ENCODE peak calls at places on chromosomes 4 and X, in ten cellular contexts. F is stomach; G is AG09309; C is GM23248; L is gastrocnemius medialis; H is AG04450; D is BE2C; V is CD4-positive, CD25-positive, alpha-beta regulatory T cell; W is left lung; Y is cardiac fibroblast. I is an unnamed sample.

GRCh38 chr4:72118017-72118416 is 86.2 kb downstream of the NPFFR2 start:
- DNase-seq in F (no peak), W (no peak), D (no peak), H (no peak), L (no peak), C (no peak), Y (no peak), V (no peak), G (no peak), I (no peak)

GRCh38 chr4:98648602-98649001 is 9.8 kb downstream of the TSPAN5 start:
- DNase-seq in H (no peak), V (no peak), D (no peak), C (no peak), F (no peak), W (no peak), Y (peak), L (no peak), G (no peak), I (no peak)

GRCh38 chr4:6548201-6548881 is 26.6 kb upstream of the MAN2B2 start:
- DNase-seq in L (no peak), W (no peak), C (peak), Y (peak), H (no peak), D (peak), F (no peak), G (peak), V (no peak), I (peak)

GRCh38 chr4:73723029-73723428 is 17.3 kb upstream of the CXCL8 start:
- DNase-seq in W (no peak), G (no peak), F (no peak), L (no peak), Y (peak), H (no peak), V (no peak), D (no peak), C (no peak), I (no peak)

GRCh38 chr4:61630548-61630947 is 430.4 kb downstream of the ADGRL3 start:
- DNase-seq in G (no peak), L (no peak), W (no peak), H (no peak), V (no peak), F (no peak), Y (no peak), D (no peak), C (no peak), I (no peak)

GRCh38 chrX:94389044-94389443 is 715.0 kb downstream of the FAM133A start:
- DNase-seq in Y (no peak), C (no peak), V (no peak), F (no peak), D (no peak), W (no peak), H (no peak), G (no peak), L (no peak), I (no peak)

GRCh38 chr4:106421441-106422296 is 53.1 kb upstream of the GIMD1 start:
- DNase-seq in L (no peak), F (no peak), V (no peak), C (peak), H (no peak), W (no peak), Y (peak), D (no peak), G (no peak), I (no peak)

GRCh38 chr4:25702848-25703247 is 47.2 kb downstream of the SLC34A2 start:
- DNase-seq in V (no peak), H (no peak), F (no peak), L (no peak), C (peak), G (peak), W (no peak), D (no peak), Y (peak), I (no peak)

GRCh38 chrX:108511721-108512120 is 72.1 kb downstream of the COL4A5 start:
- DNase-seq in Y (peak), H (no peak), W (no peak), G (no peak), F (no peak), C (peak), V (no peak), L (no peak), D (no peak), I (no peak)

GRCh38 chr4:25727711-25728493 is 72.3 kb downstream of the SLC34A2 start:
- DNase-seq in Y (no peak), V (no peak), W (no peak), H (no peak), D (no peak), C (no peak), G (no peak), L (no peak), F (no peak), I (no peak)

GRCh38 chr4:48329193-48329592 is 12.1 kb upstream of the SLAIN2 start:
- DNase-seq in F (no peak), L (no peak), V (no peak), W (no peak), D (no peak), G (no peak), C (no peak), H (no peak), Y (no peak), I (no peak)

GRCh38 chr4:3388461-3389185 is 53.1 kb upstream of the HGFAC start:
- DNase-seq in D (no peak), C (peak), W (no peak), V (no peak), L (no peak), Y (peak), G (peak), H (peak), F (no peak), I (no peak)

GRCh38 chr4:187992971-187993370 is 2.6 kb upstream of the ZFP42 start:
- DNase-seq in G (no peak), F (no peak), V (no peak), D (no peak), H (no peak), Y (no peak), W (no peak), L (no peak), C (no peak), I (no peak)

GRCh38 chrX:81708506-81708905 is 506.6 kb downstream of the SH3BGRL start:
- DNase-seq in G (no peak), W (no peak), H (no peak), F (no peak), V (no peak), C (no peak), L (no peak), Y (peak), D (no peak), I (no peak)

GRCh38 chr4:39406763-39407583 is at the start of gene KLB:
- DNase-seq in G (no peak), Y (peak), W (no peak), D (no peak), V (no peak), H (no peak), F (no peak), C (peak), L (no peak), I (no peak)

GRCh38 chrX:102840871-102841705 is 96.0 kb upstream of the RAB40AL start:
- DNase-seq in G (no peak), W (no peak), Y (peak), H (no peak), L (no peak), D (no peak), V (no peak), C (peak), F (no peak), I (no peak)

GRCh38 chrX:24520472-24520871 is 55.4 kb downstream of the PDK3 start:
- DNase-seq in G (no peak), V (no peak), D (no peak), C (no peak), H (no peak), L (no peak), W (no peak), Y (no peak), F (no peak), I (no peak)

GRCh38 chr4:156672924-156673323 is 298.7 kb downstream of the PDGFC start:
- DNase-seq in C (peak), V (no peak), Y (peak), F (no peak), D (no peak), L (no peak), W (no peak), H (no peak), G (peak), I (no peak)

GRCh38 chrX:70398899-70399298 is 24.2 kb upstream of the GDPD2 start:
- DNase-seq in L (no peak), F (no peak), C (peak), D (no peak), W (no peak), G (no peak), V (peak), H (no peak), Y (peak), I (no peak)

GRCh38 chr4:10590896-10591295 is 93.7 kb downstream of the CLNK start:
- DNase-seq in F (no peak), D (no peak), H (no peak), V (no peak), Y (peak), L (no peak), W (no peak), C (peak), G (no peak), I (no peak)

GRCh38 chr4:7904108-7904516 is 35.5 kb downstream of the AFAP1 start:
- DNase-seq in W (no peak), L (no peak), V (no peak), D (no peak), C (peak), F (no peak), G (peak), Y (peak), H (peak), I (no peak)

GRCh38 chr4:55758570-55758969 is 61.0 kb upstream of the EXOC1L start:
- DNase-seq in H (no peak), Y (no peak), W (no peak), L (no peak), F (no peak), G (no peak), C (peak), V (no peak), D (no peak), I (no peak)

GRCh38 chr4:8472689-8473197 is 32.2 kb downstream of the TRMT44 start:
- DNase-seq in F (no peak), C (peak), Y (peak), V (no peak), H (peak), G (peak), D (no peak), W (no peak), L (no peak), I (peak)

DNA sequence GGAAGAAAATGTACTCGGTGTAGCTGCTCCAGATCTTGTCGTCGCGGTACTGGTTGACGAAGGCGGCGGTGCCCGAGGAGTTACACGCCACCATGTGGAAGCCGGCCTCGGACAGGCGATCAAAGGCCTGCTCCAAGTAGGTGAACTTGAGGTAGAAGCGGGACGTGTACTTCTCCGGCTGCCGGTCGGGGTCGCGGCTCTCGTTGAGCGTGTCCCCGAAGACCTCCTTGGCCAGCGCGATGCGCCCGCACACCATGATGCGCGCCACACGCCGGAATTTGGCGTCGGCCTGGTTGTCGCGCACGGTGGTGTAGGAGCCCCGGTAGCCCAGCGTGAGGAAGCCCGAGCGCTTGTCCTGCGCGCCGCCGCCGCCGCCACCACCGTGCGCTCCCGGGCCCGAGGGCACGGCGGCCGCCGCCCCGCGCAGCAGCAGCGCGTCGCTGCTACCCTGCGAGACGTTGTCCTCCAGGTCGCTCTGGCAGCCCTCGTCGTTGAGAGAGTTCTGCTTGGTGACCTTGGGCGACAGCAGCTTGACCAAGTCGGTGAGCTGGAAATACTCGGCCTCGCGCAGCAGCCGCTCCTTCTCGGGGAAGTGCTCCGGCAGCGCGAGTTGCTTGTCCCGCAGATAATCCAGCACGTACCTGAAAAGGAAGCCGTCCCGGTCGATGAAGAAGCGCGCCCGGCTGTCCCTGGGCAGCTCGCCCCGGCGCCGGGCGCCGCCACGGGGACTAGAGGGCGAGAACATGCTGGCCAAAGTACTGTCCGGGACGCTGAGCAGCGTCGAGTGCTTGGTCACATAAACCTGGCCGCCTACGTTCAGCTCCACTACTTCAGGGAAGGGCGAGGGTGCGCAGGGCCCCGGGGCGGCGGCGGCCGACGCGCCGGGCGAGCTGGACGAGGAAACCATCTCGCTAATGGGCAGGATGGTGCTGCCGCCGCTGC is 775 bp downstream of the KCTD8 start:
- DNase-seq in W (peak), F (peak), V (no peak), D (peak), C (peak), L (peak), Y (peak), G (no peak), H (no peak), I (no peak)
- H3K4me3 ChIP-seq in W (peak), F (peak), V (no peak), D (peak), C (peak), L (peak), Y (peak), G (no peak), H (no peak), I (peak)

DNA sequence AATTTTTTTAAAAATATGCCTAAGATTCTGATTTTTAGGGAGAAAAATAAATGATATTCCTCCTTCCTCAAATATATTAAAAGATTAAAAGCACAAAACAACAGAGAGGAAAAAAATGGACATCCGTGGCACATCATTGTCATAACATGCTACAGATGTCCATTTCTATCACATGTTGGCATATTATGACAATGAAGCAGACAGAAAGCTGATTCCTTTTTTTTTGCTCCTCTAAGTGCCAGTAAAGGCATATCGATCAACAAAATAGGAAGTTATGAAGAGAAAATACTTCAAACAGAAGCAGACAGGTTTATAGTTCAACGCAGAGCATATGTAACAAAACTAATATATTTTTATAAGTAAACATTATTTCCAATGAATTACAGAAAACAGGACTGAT is 11.2 kb downstream of the KLHL8 start:
- DNase-seq in V (no peak), L (no peak), F (no peak), G (no peak), Y (no peak), W (no peak), C (peak), D (no peak), H (no peak), I (no peak)
- H3K4me3 ChIP-seq in V (no peak), L (no peak), F (no peak), G (no peak), Y (no peak), W (no peak), C (peak), D (no peak), H (no peak), I (no peak)

DNA sequence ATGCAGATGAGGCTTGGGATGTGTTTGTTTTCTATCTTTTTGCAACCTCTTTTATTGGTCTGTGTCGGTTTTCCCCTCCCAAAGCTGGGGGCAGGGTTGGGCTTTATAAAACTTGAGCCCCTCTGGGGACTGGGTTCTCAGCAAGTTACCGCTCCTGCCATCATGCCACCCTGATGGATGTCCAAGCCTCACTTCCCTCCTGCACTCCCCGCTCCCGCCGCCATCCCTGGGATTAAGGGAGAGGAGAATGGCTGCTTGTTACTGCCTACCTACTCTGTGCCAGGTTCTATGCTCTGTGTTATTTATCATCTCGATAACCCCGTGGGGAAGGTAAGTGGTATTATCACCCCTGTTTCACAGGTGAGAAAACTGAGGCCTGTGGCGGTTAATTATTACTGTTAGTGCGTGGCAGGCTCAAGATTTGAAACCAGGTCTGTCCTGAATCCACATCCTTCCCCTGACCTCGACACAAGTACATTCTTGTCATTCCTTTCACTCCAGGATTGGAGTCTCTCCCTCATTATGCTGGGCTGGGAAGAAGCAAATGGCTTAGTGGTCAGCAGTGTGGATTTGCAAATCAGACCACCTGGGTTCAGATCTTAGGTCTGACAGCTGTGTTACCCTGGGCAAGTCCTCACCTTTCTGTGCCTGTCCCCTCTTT is 4.5 kb downstream of the UBA1 start:
- DNase-seq in H (no peak), F (no peak), L (no peak), D (no peak), V (no peak), W (no peak), C (no peak), G (no peak), Y (peak), I (no peak)
- H3K4me3 ChIP-seq in H (no peak), F (peak), L (peak), D (no peak), V (no peak), W (no peak), C (no peak), G (no peak), Y (no peak), I (no peak)

GRCh38 chr4:40621592-40622512 is 7.8 kb downstream of the RBM47 start:
- DNase-seq in Y (peak), C (peak), V (no peak), G (peak), W (peak), F (peak), D (no peak), L (peak), H (peak), I (peak)

GRCh38 chr4:40619600-40619999 is 10.1 kb downstream of the RBM47 start:
- DNase-seq in L (no peak), H (no peak), V (no peak), C (no peak), G (no peak), Y (no peak), W (no peak), D (no peak), F (no peak), I (no peak)

GRCh38 chr4:40621229-40621591 is 8.5 kb downstream of the RBM47 start:
- DNase-seq in V (no peak), C (no peak), G (no peak), D (no peak), W (no peak), F (no peak), L (no peak), Y (no peak), H (no peak), I (no peak)

GRCh38 chr4:40623707-40624106 is 6.0 kb downstream of the RBM47 start:
- DNase-seq in D (no peak), W (no peak), H (no peak), F (no peak), C (no peak), V (no peak), G (no peak), Y (no peak), L (no peak), I (no peak)

DNA sequence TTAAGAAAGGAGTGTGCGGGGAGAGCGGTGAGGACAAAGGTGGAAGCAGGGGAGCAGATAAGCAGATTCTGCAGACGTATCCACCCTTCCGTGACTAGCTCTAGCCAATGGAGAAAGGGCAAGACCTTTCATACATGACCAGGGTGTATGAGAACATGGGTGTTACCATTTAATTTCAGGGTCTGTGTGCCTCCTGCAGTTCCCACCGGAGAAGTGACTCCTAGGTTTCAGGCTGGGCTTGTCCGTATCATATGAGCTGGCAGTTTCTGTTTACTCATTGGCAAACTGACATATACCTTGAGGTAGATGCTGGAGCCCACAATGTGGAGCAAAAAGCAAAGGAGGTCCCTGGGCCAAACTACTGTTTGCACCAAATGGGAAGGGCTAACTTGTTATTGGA is 6.8 kb downstream of the RBM47 start:
- DNase-seq in D (no peak), C (no peak), H (no peak), Y (no peak), F (peak), W (no peak), G (no peak), V (no peak), L (no peak), I (no peak)
- H3K4me3 ChIP-seq in D (no peak), C (no peak), H (no peak), Y (no peak), F (no peak), W (no peak), G (no peak), V (no peak), L (no peak), I (no peak)

GRCh38 chr4:54661156-54661555 is 3.4 kb downstream of the KIT start:
- DNase-seq in V (no peak), G (peak), D (no peak), W (no peak), Y (peak), F (no peak), L (no peak), H (no peak), C (peak), I (no peak)

GRCh38 chr4:54658321-54659093 is 750 bp downstream of the KIT start:
- DNase-seq in F (peak), W (peak), L (no peak), V (no peak), H (no peak), G (no peak), D (peak), C (peak), Y (peak), I (peak)

GRCh38 chr4:54660145-54660535 is 2.4 kb downstream of the KIT start:
- DNase-seq in W (no peak), Y (no peak), L (no peak), F (no peak), G (no peak), D (no peak), V (no peak), H (no peak), C (no peak), I (no peak)

GRCh38 chr4:54660591-54660990 is 2.8 kb downstream of the KIT start:
- DNase-seq in D (no peak), L (no peak), C (peak), W (no peak), H (no peak), F (no peak), Y (peak), G (peak), V (no peak), I (no peak)

GRCh38 chr4:54659213-54660144 is 1.7 kb downstream of the KIT start:
- DNase-seq in W (no peak), D (no peak), C (no peak), V (no peak), Y (peak), F (peak), H (no peak), L (no peak), G (no peak), I (no peak)
- H3K4me3 ChIP-seq in W (peak), D (peak), C (peak), V (no peak), Y (peak), F (peak), H (no peak), L (peak), G (peak), I (peak)

DNA sequence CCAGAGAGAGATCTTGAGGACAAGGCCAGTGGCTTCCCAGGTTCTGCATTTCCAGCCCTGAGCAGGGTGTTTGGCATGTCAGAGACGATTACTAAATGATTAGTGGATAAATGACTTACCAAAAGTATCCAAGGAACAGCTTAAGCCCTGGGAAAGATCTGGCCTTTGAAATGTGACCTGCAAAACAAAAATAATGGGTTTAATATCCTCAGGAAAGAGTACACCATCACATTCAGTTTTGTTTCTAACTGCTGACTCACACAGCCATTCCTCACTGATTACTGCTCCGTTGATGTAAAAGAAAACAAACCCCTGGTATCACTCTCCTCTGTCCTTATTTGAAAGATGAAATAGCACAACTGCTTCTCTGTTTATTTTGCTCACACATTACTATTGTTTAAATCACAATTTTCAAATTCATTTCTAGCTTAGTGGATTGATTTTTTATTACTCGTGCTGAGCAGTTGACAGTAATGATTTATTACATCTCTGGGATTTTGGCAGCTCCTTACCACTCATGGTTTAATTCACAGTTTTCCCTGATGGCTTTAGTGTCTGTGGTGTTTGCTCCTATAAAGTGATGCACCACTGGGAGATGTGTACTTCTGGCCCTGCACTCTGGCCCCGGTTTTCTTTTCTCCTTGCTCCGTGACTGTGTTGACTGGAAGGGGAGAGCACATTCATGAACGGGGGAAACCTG is 117.0 kb downstream of the CBLL2 start:
- DNase-seq in G (no peak), Y (peak), D (no peak), F (no peak), W (no peak), L (no peak), H (peak), C (peak), V (no peak), I (no peak)
- H3K4me3 ChIP-seq in G (no peak), Y (no peak), D (no peak), F (no peak), W (no peak), L (no peak), H (no peak), C (no peak), V (no peak), I (no peak)

I was measured in HL-60.